ENCODE peak calls at places on chromosomes 16 and 17, in ten cellular contexts. One of them, this sample, is unnamed.

GRCh38 chr16:2025251-2025650 is 1.5 kb upstream of the NHERF2 start:
- DNase-seq in ecto neural progenitor cell: no peak
- DNase-seq in stomach: no peak
- DNase-seq in cardiac fibroblast: no peak
- DNase-seq in activated T-cell treated with anti-CD3 and anti-CD28 coated beads, Interleukin-2, amount 50 U/mL, for 72 hours: no peak
- DNase-seq in upper lobe of right lung: no peak
- DNase-seq in endothelial cell of umbilical vein: no peak
- DNase-seq in NCI-H1092 treated with DMSO at 0.1 percent for 48 hours: no peak
- DNase-seq in osteocyte: no peak
- DNase-seq in fibroblast of lung: no peak
- DNase-seq in this sample: no peak

GRCh38 chr17:33701910-33702309 is 408.8 kb upstream of the ASIC2 start:
- DNase-seq in stomach: no peak
- DNase-seq in endothelial cell of umbilical vein: no peak
- DNase-seq in cardiac fibroblast: no peak
- DNase-seq in upper lobe of right lung: no peak
- DNase-seq in osteocyte: no peak
- DNase-seq in fibroblast of lung: no peak
- DNase-seq in NCI-H1092 treated with DMSO at 0.1 percent for 48 hours: no peak
- DNase-seq in activated T-cell treated with anti-CD3 and anti-CD28 coated beads, Interleukin-2, amount 50 U/mL, for 72 hours: no peak
- DNase-seq in ecto neural progenitor cell: no peak
- DNase-seq in this sample: no peak

GRCh38 chr17:1029196-1029911 is 32.4 kb downstream of the TIMM22 start:
- DNase-seq in osteocyte: no peak
- DNase-seq in activated T-cell treated with anti-CD3 and anti-CD28 coated beads, Interleukin-2, amount 50 U/mL, for 72 hours: no peak
- DNase-seq in NCI-H1092 treated with DMSO at 0.1 percent for 48 hours: no peak
- DNase-seq in ecto neural progenitor cell: no peak
- DNase-seq in cardiac fibroblast: peak
- DNase-seq in endothelial cell of umbilical vein: no peak
- DNase-seq in fibroblast of lung: peak
- DNase-seq in stomach: no peak
- DNase-seq in upper lobe of right lung: no peak
- DNase-seq in this sample: no peak

GRCh38 chr17:42407289-42407836 is 15.7 kb downstream of the CAVIN1 start:
- DNase-seq in osteocyte: no peak
- DNase-seq in cardiac fibroblast: peak
- DNase-seq in stomach: peak
- DNase-seq in fibroblast of lung: peak
- DNase-seq in endothelial cell of umbilical vein: peak
- DNase-seq in upper lobe of right lung: peak
- DNase-seq in activated T-cell treated with anti-CD3 and anti-CD28 coated beads, Interleukin-2, amount 50 U/mL, for 72 hours: peak
- DNase-seq in NCI-H1092 treated with DMSO at 0.1 percent for 48 hours: peak
- DNase-seq in ecto neural progenitor cell: peak
- DNase-seq in this sample: no peak

GRCh38 chr16:79047337-79047736 is 553.2 kb downstream of the MAF start:
- DNase-seq in stomach: no peak
- DNase-seq in NCI-H1092 treated with DMSO at 0.1 percent for 48 hours: no peak
- DNase-seq in osteocyte: peak
- DNase-seq in ecto neural progenitor cell: no peak
- DNase-seq in cardiac fibroblast: no peak
- DNase-seq in upper lobe of right lung: no peak
- DNase-seq in fibroblast of lung: no peak
- DNase-seq in endothelial cell of umbilical vein: no peak
- DNase-seq in activated T-cell treated with anti-CD3 and anti-CD28 coated beads, Interleukin-2, amount 50 U/mL, for 72 hours: no peak
- DNase-seq in this sample: no peak

GRCh38 chr17:81442791-81443190 is 47.5 kb downstream of the BAHCC1 start:
- DNase-seq in stomach: no peak
- DNase-seq in osteocyte: no peak
- DNase-seq in upper lobe of right lung: no peak
- DNase-seq in NCI-H1092 treated with DMSO at 0.1 percent for 48 hours: no peak
- DNase-seq in endothelial cell of umbilical vein: no peak
- DNase-seq in cardiac fibroblast: no peak
- DNase-seq in ecto neural progenitor cell: no peak
- DNase-seq in activated T-cell treated with anti-CD3 and anti-CD28 coated beads, Interleukin-2, amount 50 U/mL, for 72 hours: no peak
- DNase-seq in fibroblast of lung: no peak
- DNase-seq in this sample: no peak

GRCh38 chr16:88787579-88788314 is 2.7 kb upstream of the PIEZO1 start:
- DNase-seq in activated T-cell treated with anti-CD3 and anti-CD28 coated beads, Interleukin-2, amount 50 U/mL, for 72 hours: no peak
- DNase-seq in upper lobe of right lung: no peak
- DNase-seq in stomach: no peak
- DNase-seq in ecto neural progenitor cell: no peak
- DNase-seq in cardiac fibroblast: no peak
- DNase-seq in osteocyte: no peak
- DNase-seq in NCI-H1092 treated with DMSO at 0.1 percent for 48 hours: no peak
- DNase-seq in fibroblast of lung: no peak
- DNase-seq in endothelial cell of umbilical vein: no peak
- DNase-seq in this sample: no peak

GRCh38 chr17:18986541-18987229 is 17.9 kb downstream of the FAM83G start:
- DNase-seq in upper lobe of right lung: no peak
- DNase-seq in ecto neural progenitor cell: no peak
- DNase-seq in cardiac fibroblast: no peak
- DNase-seq in activated T-cell treated with anti-CD3 and anti-CD28 coated beads, Interleukin-2, amount 50 U/mL, for 72 hours: peak
- DNase-seq in NCI-H1092 treated with DMSO at 0.1 percent for 48 hours: no peak
- DNase-seq in fibroblast of lung: no peak
- DNase-seq in stomach: no peak
- DNase-seq in endothelial cell of umbilical vein: no peak
- DNase-seq in osteocyte: no peak
- DNase-seq in this sample: peak

GRCh38 chr16:88569614-88569984 is 604 bp upstream of the ZC3H18 start:
- DNase-seq in endothelial cell of umbilical vein: no peak
- DNase-seq in NCI-H1092 treated with DMSO at 0.1 percent for 48 hours: no peak
- DNase-seq in upper lobe of right lung: peak
- DNase-seq in activated T-cell treated with anti-CD3 and anti-CD28 coated beads, Interleukin-2, amount 50 U/mL, for 72 hours: no peak
- DNase-seq in cardiac fibroblast: peak
- DNase-seq in fibroblast of lung: peak
- DNase-seq in osteocyte: no peak
- DNase-seq in stomach: no peak
- DNase-seq in ecto neural progenitor cell: peak
- DNase-seq in this sample: no peak

GRCh38 chr16:56246051-56246817 is 54.9 kb downstream of the GNAO1 start:
- DNase-seq in stomach: no peak
- DNase-seq in fibroblast of lung: peak
- DNase-seq in ecto neural progenitor cell: no peak
- DNase-seq in endothelial cell of umbilical vein: no peak
- DNase-seq in activated T-cell treated with anti-CD3 and anti-CD28 coated beads, Interleukin-2, amount 50 U/mL, for 72 hours: no peak
- DNase-seq in cardiac fibroblast: no peak
- DNase-seq in NCI-H1092 treated with DMSO at 0.1 percent for 48 hours: no peak
- DNase-seq in upper lobe of right lung: no peak
- DNase-seq in osteocyte: no peak
- DNase-seq in this sample: no peak

GRCh38 chr16:85718682-85719081 is 29.9 kb upstream of the GINS2 start:
- DNase-seq in cardiac fibroblast: no peak
- DNase-seq in NCI-H1092 treated with DMSO at 0.1 percent for 48 hours: no peak
- DNase-seq in fibroblast of lung: no peak
- DNase-seq in ecto neural progenitor cell: peak
- DNase-seq in stomach: peak
- DNase-seq in osteocyte: no peak
- DNase-seq in activated T-cell treated with anti-CD3 and anti-CD28 coated beads, Interleukin-2, amount 50 U/mL, for 72 hours: no peak
- DNase-seq in upper lobe of right lung: no peak
- DNase-seq in endothelial cell of umbilical vein: no peak
- DNase-seq in this sample: no peak

GRCh38 chr16:63617047-63617989 is 1504.5 kb downstream of the CDH11 start:
- DNase-seq in fibroblast of lung: peak
- DNase-seq in cardiac fibroblast: no peak
- DNase-seq in upper lobe of right lung: no peak
- DNase-seq in endothelial cell of umbilical vein: peak
- DNase-seq in activated T-cell treated with anti-CD3 and anti-CD28 coated beads, Interleukin-2, amount 50 U/mL, for 72 hours: no peak
- DNase-seq in stomach: no peak
- DNase-seq in osteocyte: no peak
- DNase-seq in NCI-H1092 treated with DMSO at 0.1 percent for 48 hours: no peak
- DNase-seq in ecto neural progenitor cell: no peak
- DNase-seq in this sample: no peak

GRCh38 chr16:85451646-85452363 is 161.3 kb upstream of the GSE1 start:
- DNase-seq in endothelial cell of umbilical vein: no peak
- DNase-seq in stomach: no peak
- DNase-seq in upper lobe of right lung: no peak
- DNase-seq in ecto neural progenitor cell: no peak
- DNase-seq in activated T-cell treated with anti-CD3 and anti-CD28 coated beads, Interleukin-2, amount 50 U/mL, for 72 hours: no peak
- DNase-seq in osteocyte: no peak
- DNase-seq in NCI-H1092 treated with DMSO at 0.1 percent for 48 hours: peak
- DNase-seq in fibroblast of lung: no peak
- DNase-seq in cardiac fibroblast: no peak
- DNase-seq in this sample: no peak

This sample was measured in astrocyte of the cerebellum.